ENCODE peak calls at places on chromosome 6, in five cellular contexts. X is breast epithelium, T is SK-N-SH, O is HCT116, R is GM23338. A is an unnamed sample.

GRCh38 chr6:169723200-169723909 is 945 bp downstream of the PHF10 start:
- DNase-seq in O (no peak), X (peak; percentile 80), R (peak; percentile 77), T (peak; percentile 81), A (peak; percentile 73)

GRCh38 chr6:49151033-49151432 is 312.0 kb downstream of the MMUT start:
- DNase-seq in X (no peak), T (no peak), O (no peak), R (no peak), A (no peak)

GRCh38 chr6:44576132-44576601 is 188.7 kb downstream of the CDC5L start:
- DNase-seq in O (no peak), T (no peak), X (no peak), R (no peak), A (no peak)

GRCh38 chr6:33927551-33927950 is 123.7 kb upstream of the MLN start:
- DNase-seq in R (no peak), T (no peak), O (no peak), X (no peak), A (no peak)

GRCh38 chr6:2877057-2877882 is 25.8 kb downstream of the SERPINB9 start:
- DNase-seq in T (no peak), O (no peak), R (no peak), X (no peak), A (no peak)

GRCh38 chr6:16760536-16761468 is at the start of gene ATXN1:
- DNase-seq in O (no peak), T (peak; percentile 80), X (peak; percentile 55), R (peak; percentile 69), A (peak; percentile 58)

GRCh38 chr6:22653980-22654610 is 84.7 kb downstream of the HDGFL1 start:
- DNase-seq in O (no peak), T (no peak), R (no peak), X (no peak), A (no peak)

GRCh38 chr6:41373919-41374617 is 38.7 kb downstream of the NCR2 start:
- DNase-seq in O (no peak), R (peak; percentile 85), T (peak; percentile 34), X (no peak), A (no peak)

GRCh38 chr6:7761047-7761446 is 35.1 kb downstream of the BMP6 start:
- DNase-seq in O (no peak), R (no peak), T (no peak), X (no peak), A (no peak)

DNA sequence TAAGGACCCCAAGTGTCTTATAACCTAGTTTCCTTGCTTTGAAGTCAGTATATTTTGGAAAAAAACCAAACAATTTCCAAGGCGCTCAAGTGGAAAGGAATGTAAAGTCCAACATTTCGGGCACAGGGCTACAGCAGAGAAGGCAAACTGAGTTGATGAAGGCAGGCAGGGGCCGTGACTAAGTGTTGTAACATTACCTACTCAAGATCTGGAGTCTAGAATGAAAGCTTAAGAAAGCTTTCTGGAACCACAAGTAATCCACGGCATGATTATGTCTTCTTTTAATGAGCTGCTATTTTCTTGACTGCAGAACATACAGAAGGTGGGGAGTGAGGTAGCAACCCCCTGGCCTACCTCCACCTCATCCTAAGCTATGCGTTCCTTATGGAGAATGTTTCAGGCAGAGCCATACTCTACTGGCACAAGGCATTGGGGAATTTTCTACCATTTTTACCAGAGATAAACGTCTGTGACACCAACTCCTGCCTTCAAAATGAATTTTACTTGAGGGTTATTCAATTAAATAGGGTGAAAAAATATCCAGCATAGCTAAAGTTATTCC is 4.3 kb downstream of the PPP1R10 start:
- DNase-seq in X (no peak), R (no peak), T (no peak), O (no peak), A (no peak)
- TF ChIP-seq POLR2AphosphoS5 in X (no peak), R (peak; percentile 35), T (peak; percentile 73), O (peak; percentile 66), A (no peak)

GRCh38 chr6:10386756-10387654 is 27.9 kb downstream of the TFAP2A start:
- DNase-seq in X (no peak), T (no peak), R (no peak), O (no peak), A (no peak)

GRCh38 chr6:10390495-10391298 is 24.2 kb downstream of the TFAP2A start:
- DNase-seq in T (no peak), R (no peak), X (no peak), O (no peak), A (no peak)

GRCh38 chr6:10391799-10392198 is 23.1 kb downstream of the TFAP2A start:
- DNase-seq in T (no peak), R (peak; percentile 79), X (no peak), O (no peak), A (no peak)

GRCh38 chr6:10391299-10391630 is 23.6 kb downstream of the TFAP2A start:
- DNase-seq in T (no peak), R (no peak), O (no peak), X (no peak), A (no peak)

DNA sequence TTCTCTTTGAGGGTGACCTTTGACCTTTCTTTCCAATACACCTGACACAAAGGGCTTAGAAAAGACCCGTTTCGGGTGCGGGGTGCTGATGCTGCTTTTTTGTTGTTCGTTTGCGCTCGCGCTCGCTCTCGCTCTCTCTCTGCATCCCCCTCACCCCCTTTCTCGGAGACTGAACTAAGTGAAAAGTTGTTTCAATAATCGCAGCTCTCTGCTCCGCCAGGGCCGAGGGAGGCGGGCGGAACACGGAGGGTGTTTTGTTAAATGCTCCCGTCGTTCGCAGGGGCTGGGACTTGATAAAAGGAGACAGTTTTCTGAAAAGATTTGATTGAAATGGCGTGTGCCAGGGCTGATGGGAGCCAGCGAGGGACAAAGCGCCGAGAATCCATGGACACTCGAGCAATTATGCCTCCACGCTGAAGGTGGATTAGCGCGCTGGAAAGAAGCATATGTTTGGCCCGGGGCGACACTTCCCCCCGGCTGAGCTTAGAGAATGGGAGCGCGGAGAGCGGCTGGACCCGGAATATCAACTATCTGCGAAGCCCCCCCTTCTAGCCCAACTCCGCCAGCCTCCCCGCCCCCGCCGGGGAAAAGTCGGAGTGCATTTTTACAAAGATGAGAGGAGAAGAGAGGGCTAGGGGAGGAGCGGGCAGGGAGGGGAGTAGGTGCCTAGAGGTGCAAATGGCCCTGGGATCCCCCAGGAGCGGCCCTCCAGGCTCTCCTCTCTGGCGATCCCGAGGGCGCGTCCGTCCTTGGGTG is 25.0 kb downstream of the TFAP2A start:
- DNase-seq in X (no peak), R (peak; percentile 68), T (no peak), O (no peak), A (no peak)
- H3K4me3 ChIP-seq in X (no peak overlapping the region), R (peak overlapping the region; percentile 50), T (no peak overlapping the region), O (no peak overlapping the region), A (no peak overlapping the region)

DNA sequence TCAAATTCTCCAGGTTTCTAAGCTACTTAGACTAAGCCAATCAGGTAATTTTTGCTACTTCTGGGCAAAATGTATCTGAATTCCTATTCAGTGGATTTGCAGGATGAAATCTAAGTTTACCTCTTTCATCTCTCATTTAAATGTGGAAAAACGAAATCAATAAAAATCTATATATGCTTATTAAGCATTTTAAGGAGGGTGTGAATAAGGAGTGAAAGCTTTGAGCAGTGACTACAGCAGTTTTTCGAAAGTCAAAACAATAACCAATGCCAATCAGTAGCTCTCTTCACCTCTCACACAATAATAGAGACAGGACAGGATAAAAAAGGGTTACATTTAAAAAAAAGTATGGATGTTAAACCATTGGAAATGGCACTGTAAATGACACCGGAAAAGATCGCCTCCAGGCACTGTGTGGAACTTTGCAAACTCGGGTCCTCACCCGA is 476 bp upstream of the BCKDHB start:
- DNase-seq in O (no peak), X (no peak), T (no peak), R (no peak), A (no peak)
- TF ChIP-seq POLR2AphosphoS5 in O (peak; percentile 86), X (no peak), T (peak; percentile 96), R (peak; percentile 62), A (no peak)

GRCh38 chr6:46128476-46128875 is 1.3 kb upstream of the ENPP4 start:
- DNase-seq in X (no peak), R (no peak), T (no peak), O (no peak), A (no peak)
- H3K4me3 ChIP-seq in X (no peak overlapping the region), R (no peak overlapping the region), T (no peak overlapping the region), O (peak overlapping the region; percentile 86), A (no peak overlapping the region)

GRCh38 chr6:5260661-5261544 is at the start of the genes FARS2 and LYRM4:
- DNase-seq in X (peak; percentile 85), T (peak; percentile 97), O (peak; percentile 72), R (peak; percentile 86), A (peak; percentile 85)
- TF ChIP-seq POLR2AphosphoS5 in X (peak; percentile 48), T (no peak), O (peak; percentile 39), R (peak; percentile 53), A (peak; percentile 18)

GRCh38 chr6:36384095-36384494 is 3.4 kb downstream of the ETV7 start:
- DNase-seq in O (no peak), T (no peak), R (no peak), X (no peak), A (no peak)

GRCh38 chr6:36380166-36380565 is 7.3 kb downstream of the ETV7 start:
- DNase-seq in X (no peak), T (no peak), R (no peak), O (no peak), A (no peak)

GRCh38 chr6:36382976-36383375 is 4.5 kb downstream of the ETV7 start:
- DNase-seq in X (no peak), T (no peak), R (no peak), O (no peak), A (no peak)

GRCh38 chr6:36383608-36384007 is 3.9 kb downstream of the ETV7 start:
- DNase-seq in X (no peak), O (no peak), T (no peak), R (no peak), A (no peak)

DNA sequence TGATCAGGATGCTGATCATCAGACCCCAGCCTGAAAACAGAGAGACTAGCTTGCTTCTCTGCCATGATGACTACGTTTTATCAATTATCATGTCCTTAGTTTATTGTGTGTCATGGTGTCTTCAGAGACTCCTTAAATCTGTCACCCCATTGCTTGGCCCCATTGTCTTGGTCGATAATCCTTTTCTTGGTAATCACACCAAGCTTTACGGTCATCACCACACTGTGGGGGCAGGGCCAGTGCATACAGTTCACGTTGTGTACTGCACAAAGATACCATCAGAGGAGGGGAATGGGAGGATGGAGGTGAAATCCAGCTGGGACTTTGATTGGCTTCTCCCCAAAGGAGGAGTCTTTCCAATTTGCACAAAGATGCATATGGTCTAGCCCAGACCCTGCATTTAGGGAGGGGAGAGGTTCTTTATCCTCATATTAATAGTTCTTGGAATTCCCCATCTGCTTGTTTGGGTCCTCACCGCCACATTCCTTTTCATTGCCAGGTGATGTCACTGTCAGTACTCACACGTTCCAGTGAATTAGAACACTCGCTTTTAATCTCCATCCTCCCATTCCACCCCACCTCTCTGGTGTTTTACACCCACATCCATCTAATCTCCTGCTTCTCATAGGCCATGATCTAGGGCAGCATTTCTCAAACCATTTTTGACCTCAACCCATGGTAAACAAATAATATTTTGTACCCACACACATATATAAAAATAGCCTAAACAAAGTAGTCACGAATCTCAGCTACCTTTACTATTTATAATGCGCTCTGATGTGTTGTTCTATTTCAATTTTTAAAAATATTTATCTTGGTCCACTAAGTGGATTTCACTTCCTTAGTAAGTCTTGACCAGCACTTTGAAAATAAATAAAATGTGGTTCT is 5.7 kb downstream of the ETV7 start:
- DNase-seq in T (no peak), X (no peak), O (no peak), R (no peak), A (no peak)
- H3K4me3 ChIP-seq in T (no peak overlapping the region), X (no peak overlapping the region), O (no peak overlapping the region), R (no peak overlapping the region), A (no peak overlapping the region)

GRCh38 chr6:138410972-138411667 is 7.1 kb downstream of the HEBP2 start:
- DNase-seq in X (no peak), R (no peak), T (no peak), O (peak; percentile 16), A (no peak)
- TF ChIP-seq POLR2AphosphoS5 in X (no peak), R (no peak), T (no peak), O (no peak), A (no peak)

GRCh38 chr6:96110878-96111277 is 95.1 kb downstream of the FUT9 start:
- DNase-seq in R (no peak), O (no peak), T (no peak), X (no peak), A (no peak)
- H3K4me3 ChIP-seq in R (no peak overlapping the region), O (no peak overlapping the region), T (no peak overlapping the region), X (no peak overlapping the region), A (no peak overlapping the region)

A was measured in prostate gland.